ENCODE peak calls at places on chromosomes 4 and X, in six cellular contexts. G is pancreas, D is lung, J is cardiac muscle cell, P is upper lobe of left lung, B is sigmoid colon. O is an unnamed sample.
A peak's percentile ranks its signal among the peaks of the same experiment; 100 is the strongest.

GRCh38 chr4:86036729-86037128 is 323.1 kb downstream of the MAPK10 start:
- DNase-seq in G (no peak), D (no peak), J (peak; percentile 42), P (no peak), B (no peak), O (no peak)

GRCh38 chr4:57993934-57994333 is 883.7 kb upstream of the IGFBP7 start:
- DNase-seq in G (no peak), D (no peak), J (no peak), P (no peak), B (no peak), O (no peak)

GRCh38 chrX:53695901-53696300 is 9.4 kb upstream of the HUWE1 start:
- DNase-seq in G (no peak), D (no peak), J (no peak), P (no peak), B (no peak), O (no peak)

GRCh38 chrX:19372170-19373033 is 28.7 kb downstream of the PDHA1 start:
- DNase-seq in G (no peak), D (peak; percentile 61), J (peak; percentile 75), P (peak; percentile 20), B (peak; percentile 72), O (peak; percentile 9)

GRCh38 chr4:8728536-8729407 is 136.2 kb downstream of the CPZ start:
- DNase-seq in G (no peak), D (no peak), J (no peak), P (peak; percentile 62), B (peak; percentile 56), O (no peak)

GRCh38 chr4:74283614-74284013 is 24.7 kb upstream of the EPGN start:
- DNase-seq in G (no peak), D (no peak), J (peak; percentile 25), P (no peak), B (no peak), O (peak; percentile 23)

GRCh38 chrX:47222776-47223350 is 4.4 kb downstream of the CDK16 start:
- DNase-seq in G (peak; percentile 22), D (no peak), J (no peak), P (no peak), B (no peak), O (no peak)

GRCh38 chrX:129798456-129798855 is 18.7 kb downstream of the SASH3 start:
- DNase-seq in G (no peak), D (no peak), J (no peak), P (no peak), B (no peak), O (no peak)

GRCh38 chrX:63434206-63434605 is 83.1 kb upstream of the SPIN4 start:
- DNase-seq in G (no peak), D (no peak), J (no peak), P (no peak), B (no peak), O (no peak)

GRCh38 chr4:102170910-102171309 is 174.4 kb downstream of the SLC39A8 start:
- DNase-seq in G (no peak), D (no peak), J (no peak), P (no peak), B (no peak), O (no peak)

GRCh38 chr4:38612996-38613395 is 51.0 kb upstream of the KLF3 start:
- DNase-seq in G (no peak), D (no peak), J (peak; percentile 29), P (no peak), B (no peak), O (no peak)

GRCh38 chrX:47384502-47384901 is 14.1 kb downstream of the ZNF157 start:
- DNase-seq in G (no peak), D (peak; percentile 61), J (peak; percentile 70), P (no peak), B (peak; percentile 80), O (no peak)

GRCh38 chr4:174749091-174749490 is 80.0 kb downstream of the GLRA3 start:
- DNase-seq in G (no peak), D (no peak), J (peak; percentile 29), P (no peak), B (no peak), O (no peak)

GRCh38 chr4:124936427-124936826 is 223.9 kb upstream of the ANKRD50 start:
- DNase-seq in G (no peak), D (peak; percentile 74), J (peak; percentile 83), P (no peak), B (no peak), O (no peak)

GRCh38 chr4:48504352-48504751 is 14.3 kb downstream of the ZAR1 start:
- DNase-seq in G (no peak), D (no peak), J (no peak), P (no peak), B (no peak), O (no peak)

GRCh38 chrX:19740744-19741143 is 146.7 kb downstream of the SH3KBP1 start:
- DNase-seq in G (no peak), D (peak; percentile 36), J (no peak), P (no peak), B (no peak), O (no peak)

GRCh38 chr4:89829470-89830138 is 7.4 kb downstream of the SNCA start:
- DNase-seq in G (no peak), D (no peak), J (peak; percentile 87), P (no peak), B (peak; percentile 67), O (no peak)

GRCh38 chr4:79181190-79181589 is 144.7 kb downstream of the NAA11 start:
- DNase-seq in G (no peak), D (no peak), J (no peak), P (no peak), B (no peak), O (no peak)

GRCh38 chr4:87916636-87917035 is 58.9 kb upstream of the SPP1 start:
- DNase-seq in G (no peak), D (no peak), J (peak; percentile 4), P (no peak), B (no peak), O (no peak)

GRCh38 chrX:33252306-33252825 is 41.0 kb upstream of the DMD start:
- DNase-seq in G (no peak), D (no peak), J (no peak), P (no peak), B (no peak), O (no peak)

GRCh38 chrX:105191878-105192277 is 28.6 kb downstream of the TEX13A start:
- DNase-seq in G (no peak), D (no peak), J (peak; percentile 14), P (no peak), B (no peak), O (no peak)

GRCh38 chr4:112145820-112146813 is 863 bp downstream of the FAM241A start:
- DNase-seq in G (peak; percentile 64), D (peak; percentile 47), J (peak; percentile 54), P (no peak), B (peak; percentile 66), O (no peak)

DNA sequence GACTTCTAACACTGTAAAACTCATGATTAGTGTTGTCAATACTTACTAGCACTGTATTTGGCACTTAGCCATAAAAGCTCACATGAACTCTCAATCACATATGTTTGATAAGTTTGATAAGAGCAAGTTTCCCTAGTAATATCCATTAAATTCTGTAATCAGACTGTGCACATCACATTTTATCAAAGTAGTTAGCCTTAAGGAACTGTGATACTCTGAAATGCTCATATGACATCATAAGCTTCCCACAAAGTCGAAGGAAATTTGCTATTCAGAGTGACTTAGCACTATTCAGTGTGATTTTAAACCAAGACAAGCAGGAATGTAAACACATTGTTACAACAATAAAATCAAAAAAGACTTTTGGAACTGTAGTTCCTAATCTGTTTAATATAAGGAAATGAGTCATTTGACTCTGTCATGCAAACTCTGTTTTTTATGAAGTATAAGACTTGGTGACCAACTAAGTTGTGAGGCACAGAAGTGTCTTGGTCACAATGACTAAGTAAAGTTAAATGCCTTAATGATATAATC is 6.7 kb downstream of the SLC7A11 start:
- DNase-seq in G (no peak), D (no peak), J (peak; percentile 83), P (no peak), B (no peak), O (peak; percentile 93)
- H3K4me3 ChIP-seq in G (no peak overlapping the region), D (no peak overlapping the region), J (no peak overlapping the region), P (no peak overlapping the region), B (no peak overlapping the region), O (no peak overlapping the region)

GRCh38 chrX:153964105-153964504 is 7.5 kb downstream of the HCFC1 start:
- DNase-seq in G (peak; percentile 49), D (no peak), J (no peak), P (no peak), B (no peak), O (no peak)

GRCh38 chrX:153968255-153968654 is 3.4 kb downstream of the HCFC1 start:
- DNase-seq in G (peak; percentile 38), D (no peak), J (no peak), P (no peak), B (no peak), O (no peak)

GRCh38 chrX:153966841-153967535 is 4.6 kb downstream of the HCFC1 start:
- DNase-seq in G (peak; percentile 50), D (no peak), J (no peak), P (no peak), B (peak; percentile 66), O (no peak)

GRCh38 chrX:153967536-153968214 is 3.9 kb downstream of the HCFC1 start:
- DNase-seq in G (peak; percentile 48), D (no peak), J (no peak), P (no peak), B (no peak), O (no peak)

GRCh38 chrX:153966283-153966688 is 5.3 kb downstream of the HCFC1 start:
- DNase-seq in G (peak; percentile 79), D (no peak), J (no peak), P (no peak), B (peak; percentile 80), O (no peak)
- H3K36me3 ChIP-seq in G (peaks cover 6% of the 10 kb centered on the region), D (peaks cover 5% of the 10 kb centered on the region), J (peaks cover under 1% of the 10 kb centered on the region), P (peaks cover 31% of the 10 kb centered on the region), B (peaks cover 4% of the 10 kb centered on the region), O (peaks cover 19% of the 10 kb centered on the region)

GRCh38 chrX:110836982-110837381 is 41.4 kb upstream of the CHRDL1 start:
- DNase-seq in G (no peak), D (no peak), J (peak; percentile 0), P (no peak), B (no peak), O (no peak)
- TF ChIP-seq CTCF in G (no peak), D (no peak), J (peak; percentile 17), P (no peak), B (no peak), O (peak; percentile 12)

DNA sequence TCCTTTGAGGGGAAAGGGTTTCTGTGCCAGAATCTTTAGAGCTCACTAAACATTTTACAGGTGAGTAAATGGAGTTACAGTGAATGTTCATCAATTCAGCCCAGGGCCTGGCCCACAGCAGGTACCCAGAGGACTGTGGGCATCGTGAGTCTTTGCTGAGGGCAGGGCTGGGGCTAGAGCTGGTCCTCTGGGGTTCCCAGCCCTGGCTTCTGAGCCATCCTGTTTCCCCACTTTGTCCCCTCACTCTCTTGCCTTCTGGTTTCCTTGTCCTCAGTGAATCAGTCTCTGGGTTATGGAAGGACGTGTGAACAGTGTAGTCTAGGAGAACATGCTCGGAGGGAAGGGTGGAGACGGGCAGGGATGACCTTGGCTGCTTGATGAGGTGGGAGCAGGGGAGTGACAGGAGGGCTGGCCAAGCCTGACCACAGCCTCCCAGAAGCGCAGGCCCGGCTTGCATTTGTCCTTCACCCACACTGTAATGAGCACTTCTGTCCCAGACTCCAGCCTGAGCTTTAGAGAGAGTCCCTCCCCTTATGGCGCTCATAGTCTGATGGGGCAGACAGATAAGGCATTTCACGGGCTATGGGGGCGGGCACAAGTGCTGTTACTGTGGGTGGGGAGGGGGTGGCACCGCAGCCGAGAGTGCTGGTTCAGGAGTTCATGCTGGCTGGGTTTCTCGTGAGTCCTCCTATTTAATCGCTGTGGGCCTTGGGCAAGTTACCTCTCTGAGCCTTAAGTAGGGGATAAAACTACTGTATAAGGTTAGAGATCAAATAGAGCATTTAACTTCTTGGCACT is 17.3 kb downstream of the TBC1D14 start:
- DNase-seq in G (no peak), D (peak; percentile 70), J (peak; percentile 27), P (no peak), B (no peak), O (no peak)
- H3K4me3 ChIP-seq in G (no peak overlapping the region), D (no peak overlapping the region), J (no peak overlapping the region), P (no peak overlapping the region), B (no peak overlapping the region), O (no peak overlapping the region)

GRCh38 chrX:12711435-12712040 is 79.7 kb upstream of the PRPS2 start:
- DNase-seq in G (no peak), D (no peak), J (no peak), P (no peak), B (no peak), O (no peak)
- H3K36me3 ChIP-seq in G (no peaks in the 10 kb centered on the region), D (no peaks in the 10 kb centered on the region), J (no peaks in the 10 kb centered on the region), P (no peaks in the 10 kb centered on the region), B (no peaks in the 10 kb centered on the region), O (no peaks in the 10 kb centered on the region)

O was measured in BJ.